ENCODE peak calls at places on chromosomes 12 and 14, in ten cellular contexts. J, P, C, G, N, X, Z, I, Q and T are unnamed samples.

GRCh38 chr12:9752145-9752717 is 8.5 kb downstream of the CD69 start:
- DNase-seq in J (no peak), P (no peak), C (no peak), G (no peak), N (no peak), X (no peak), Z (no peak), I (no peak), Q (no peak), T (no peak)

GRCh38 chr14:84340938-84341337 is 1189.0 kb upstream of the FLRT2 start:
- DNase-seq in J (no peak), P (no peak), C (no peak), G (no peak), N (no peak), X (no peak), Z (peak; percentile 34), I (no peak), Q (no peak), T (no peak)

GRCh38 chr12:119179335-119180021 is 747 bp downstream of the HSPB8 start:
- DNase-seq in J (no peak), P (no peak), C (no peak), G (peak; percentile 75), N (no peak), X (no peak), Z (peak; percentile 94), I (no peak), Q (no peak), T (peak; percentile 64)

GRCh38 chr14:54857830-54858269 is 44.8 kb downstream of the GCH1 start:
- DNase-seq in J (no peak), P (no peak), C (no peak), G (no peak), N (no peak), X (no peak), Z (no peak), I (no peak), Q (no peak), T (no peak)

GRCh38 chr12:67025543-67026114 is 243.5 kb upstream of the CAND1 start:
- DNase-seq in J (no peak), P (no peak), C (no peak), G (peak; percentile 54), N (no peak), X (no peak), Z (peak; percentile 43), I (no peak), Q (peak; percentile 78), T (no peak)

GRCh38 chr12:39503445-39503844 is 60.5 kb upstream of the KIF21A start:
- DNase-seq in J (no peak), P (no peak), C (no peak), G (peak; percentile 11), N (peak; percentile 7), X (no peak), Z (peak; percentile 68), I (no peak), Q (no peak), T (no peak)

GRCh38 chr12:80121661-80122060 is 22.3 kb downstream of the OTOGL start:
- DNase-seq in J (no peak), P (no peak), C (no peak), G (no peak), N (no peak), X (no peak), Z (no peak), I (no peak), Q (no peak), T (no peak)

GRCh38 chr12:55847603-55848329 is 5.0 kb upstream of the MMP19 start:
- DNase-seq in J (no peak), P (no peak), C (no peak), G (peak; percentile 91), N (peak; percentile 95), X (no peak), Z (peak; percentile 78), I (peak; percentile 89), Q (no peak), T (peak; percentile 88)

GRCh38 chr12:126708492-126708896 is 1558.5 kb upstream of the TMEM132C start:
- DNase-seq in J (no peak), P (no peak), C (no peak), G (no peak), N (no peak), X (no peak), Z (no peak), I (no peak), Q (no peak), T (peak; percentile 80)

GRCh38 chr12:90102957-90103652 is 394.5 kb upstream of the ATP2B1 start:
- DNase-seq in J (no peak), P (no peak), C (no peak), G (peak; percentile 2), N (no peak), X (no peak), Z (peak; percentile 51), I (no peak), Q (peak; percentile 53), T (peak; percentile 40)

GRCh38 chr14:70094631-70095030 is 94.1 kb downstream of the SLC8A3 start:
- DNase-seq in J (no peak), P (no peak), C (no peak), G (no peak), N (no peak), X (no peak), Z (no peak), I (no peak), Q (no peak), T (no peak)